ENCODE peak calls at places on chromosomes 6 and 20, in eight cellular contexts. One of them, this sample, is unnamed.

GRCh38 chr20:64223526-64224067 is 32.0 kb upstream of the PCMTD2 start:
- DNase-seq in H7: peak
- DNase-seq in DMS79 treated with DMSO at 0.1 percent for 48 hours: peak
- DNase-seq in lower leg skin: no peak
- DNase-seq in NCI-H1092 treated with DMSO at 0.1 percent for 48 hours: peak
- DNase-seq in foreskin keratinocyte: no peak
- DNase-seq in mesendoderm: peak
- DNase-seq in activated effector memory CD4-positive, alpha-beta T cell treated with anti-CD3 and anti-CD28 coated beads, Interleukin-2, amount 50 U/mL, for 16 hours: no peak
- DNase-seq in this sample: peak

GRCh38 chr6:133512410-133513016 is 271.4 kb downstream of the EYA4 start:
- DNase-seq in NCI-H1092 treated with DMSO at 0.1 percent for 48 hours: peak
- DNase-seq in activated effector memory CD4-positive, alpha-beta T cell treated with anti-CD3 and anti-CD28 coated beads, Interleukin-2, amount 50 U/mL, for 16 hours: no peak
- DNase-seq in DMS79 treated with DMSO at 0.1 percent for 48 hours: no peak
- DNase-seq in lower leg skin: no peak
- DNase-seq in mesendoderm: peak
- DNase-seq in foreskin keratinocyte: peak
- DNase-seq in H7: peak
- DNase-seq in this sample: peak

GRCh38 chr6:23637296-23637695 is 488.7 kb upstream of the NRSN1 start:
- DNase-seq in activated effector memory CD4-positive, alpha-beta T cell treated with anti-CD3 and anti-CD28 coated beads, Interleukin-2, amount 50 U/mL, for 16 hours: no peak
- DNase-seq in NCI-H1092 treated with DMSO at 0.1 percent for 48 hours: no peak
- DNase-seq in foreskin keratinocyte: peak
- DNase-seq in mesendoderm: no peak
- DNase-seq in H7: no peak
- DNase-seq in lower leg skin: no peak
- DNase-seq in DMS79 treated with DMSO at 0.1 percent for 48 hours: no peak
- DNase-seq in this sample: no peak

GRCh38 chr20:17834804-17835203 is 133.8 kb downstream of the SNX5 start:
- DNase-seq in foreskin keratinocyte: no peak
- DNase-seq in DMS79 treated with DMSO at 0.1 percent for 48 hours: no peak
- DNase-seq in NCI-H1092 treated with DMSO at 0.1 percent for 48 hours: no peak
- DNase-seq in activated effector memory CD4-positive, alpha-beta T cell treated with anti-CD3 and anti-CD28 coated beads, Interleukin-2, amount 50 U/mL, for 16 hours: no peak
- DNase-seq in H7: no peak
- DNase-seq in lower leg skin: no peak
- DNase-seq in mesendoderm: no peak
- DNase-seq in this sample: no peak

GRCh38 chr20:25299801-25300200 is 51.9 kb downstream of the PYGB start:
- DNase-seq in H7: no peak
- DNase-seq in mesendoderm: peak
- DNase-seq in DMS79 treated with DMSO at 0.1 percent for 48 hours: peak
- DNase-seq in lower leg skin: no peak
- DNase-seq in activated effector memory CD4-positive, alpha-beta T cell treated with anti-CD3 and anti-CD28 coated beads, Interleukin-2, amount 50 U/mL, for 16 hours: no peak
- DNase-seq in foreskin keratinocyte: peak
- DNase-seq in NCI-H1092 treated with DMSO at 0.1 percent for 48 hours: no peak
- DNase-seq in this sample: no peak

GRCh38 chr6:170000071-170000843 is 248.8 kb downstream of the ERMARD start:
- DNase-seq in DMS79 treated with DMSO at 0.1 percent for 48 hours: no peak
- DNase-seq in foreskin keratinocyte: no peak
- DNase-seq in NCI-H1092 treated with DMSO at 0.1 percent for 48 hours: no peak
- DNase-seq in activated effector memory CD4-positive, alpha-beta T cell treated with anti-CD3 and anti-CD28 coated beads, Interleukin-2, amount 50 U/mL, for 16 hours: no peak
- DNase-seq in H7: peak
- DNase-seq in mesendoderm: no peak
- DNase-seq in lower leg skin: no peak
- DNase-seq in this sample: no peak

GRCh38 chr6:19413323-19413722 is 423.8 kb upstream of the ID4 start:
- DNase-seq in activated effector memory CD4-positive, alpha-beta T cell treated with anti-CD3 and anti-CD28 coated beads, Interleukin-2, amount 50 U/mL, for 16 hours: no peak
- DNase-seq in mesendoderm: no peak
- DNase-seq in DMS79 treated with DMSO at 0.1 percent for 48 hours: no peak
- DNase-seq in NCI-H1092 treated with DMSO at 0.1 percent for 48 hours: no peak
- DNase-seq in H7: no peak
- DNase-seq in foreskin keratinocyte: peak
- DNase-seq in lower leg skin: no peak
- DNase-seq in this sample: no peak

GRCh38 chr6:17885889-17886576 is 101.4 kb downstream of the KIF13A start:
- DNase-seq in activated effector memory CD4-positive, alpha-beta T cell treated with anti-CD3 and anti-CD28 coated beads, Interleukin-2, amount 50 U/mL, for 16 hours: no peak
- DNase-seq in lower leg skin: no peak
- DNase-seq in H7: no peak
- DNase-seq in DMS79 treated with DMSO at 0.1 percent for 48 hours: no peak
- DNase-seq in foreskin keratinocyte: no peak
- DNase-seq in NCI-H1092 treated with DMSO at 0.1 percent for 48 hours: no peak
- DNase-seq in mesendoderm: no peak
- DNase-seq in this sample: no peak

GRCh38 chr6:40744835-40745234 is 157.7 kb upstream of the LRFN2 start:
- DNase-seq in activated effector memory CD4-positive, alpha-beta T cell treated with anti-CD3 and anti-CD28 coated beads, Interleukin-2, amount 50 U/mL, for 16 hours: peak
- DNase-seq in mesendoderm: peak
- DNase-seq in lower leg skin: no peak
- DNase-seq in foreskin keratinocyte: no peak
- DNase-seq in NCI-H1092 treated with DMSO at 0.1 percent for 48 hours: no peak
- DNase-seq in DMS79 treated with DMSO at 0.1 percent for 48 hours: no peak
- DNase-seq in H7: no peak
- DNase-seq in this sample: no peak

GRCh38 chr6:15244605-15245360 is 1.1 kb upstream of the JARID2 start:
- DNase-seq in NCI-H1092 treated with DMSO at 0.1 percent for 48 hours: no peak
- DNase-seq in DMS79 treated with DMSO at 0.1 percent for 48 hours: no peak
- DNase-seq in H7: peak
- DNase-seq in activated effector memory CD4-positive, alpha-beta T cell treated with anti-CD3 and anti-CD28 coated beads, Interleukin-2, amount 50 U/mL, for 16 hours: no peak
- DNase-seq in mesendoderm: peak
- DNase-seq in foreskin keratinocyte: peak
- DNase-seq in lower leg skin: peak
- DNase-seq in this sample: peak

GRCh38 chr6:157155838-157156237 is 167.5 kb downstream of the TMEM242 start:
- DNase-seq in DMS79 treated with DMSO at 0.1 percent for 48 hours: no peak
- DNase-seq in NCI-H1092 treated with DMSO at 0.1 percent for 48 hours: no peak
- DNase-seq in mesendoderm: no peak
- DNase-seq in H7: no peak
- DNase-seq in lower leg skin: no peak
- DNase-seq in activated effector memory CD4-positive, alpha-beta T cell treated with anti-CD3 and anti-CD28 coated beads, Interleukin-2, amount 50 U/mL, for 16 hours: no peak
- DNase-seq in foreskin keratinocyte: no peak
- DNase-seq in this sample: no peak

GRCh38 chr6:66096679-66097078 is 389.7 kb upstream of the EYS start:
- DNase-seq in NCI-H1092 treated with DMSO at 0.1 percent for 48 hours: no peak
- DNase-seq in H7: no peak
- DNase-seq in foreskin keratinocyte: no peak
- DNase-seq in activated effector memory CD4-positive, alpha-beta T cell treated with anti-CD3 and anti-CD28 coated beads, Interleukin-2, amount 50 U/mL, for 16 hours: no peak
- DNase-seq in lower leg skin: peak
- DNase-seq in DMS79 treated with DMSO at 0.1 percent for 48 hours: no peak
- DNase-seq in mesendoderm: no peak
- DNase-seq in this sample: no peak

GRCh38 chr20:47544240-47544639 is 42.6 kb downstream of the NCOA3 start:
- DNase-seq in lower leg skin: no peak
- DNase-seq in NCI-H1092 treated with DMSO at 0.1 percent for 48 hours: no peak
- DNase-seq in DMS79 treated with DMSO at 0.1 percent for 48 hours: no peak
- DNase-seq in foreskin keratinocyte: peak
- DNase-seq in mesendoderm: no peak
- DNase-seq in activated effector memory CD4-positive, alpha-beta T cell treated with anti-CD3 and anti-CD28 coated beads, Interleukin-2, amount 50 U/mL, for 16 hours: no peak
- DNase-seq in H7: no peak
- DNase-seq in this sample: peak

GRCh38 chr6:15517600-15517999 is 145.2 kb downstream of the DTNBP1 start:
- DNase-seq in mesendoderm: no peak
- DNase-seq in foreskin keratinocyte: no peak
- DNase-seq in NCI-H1092 treated with DMSO at 0.1 percent for 48 hours: no peak
- DNase-seq in H7: no peak
- DNase-seq in lower leg skin: no peak
- DNase-seq in activated effector memory CD4-positive, alpha-beta T cell treated with anti-CD3 and anti-CD28 coated beads, Interleukin-2, amount 50 U/mL, for 16 hours: peak
- DNase-seq in DMS79 treated with DMSO at 0.1 percent for 48 hours: no peak
- DNase-seq in this sample: no peak

This sample was measured in left kidney.